ENCODE peak calls at places on chromosomes 6 and 20, in four cellular contexts. One of them, this sample, is unnamed.

GRCh38 chr20:57047281-57048026 is 219.0 kb downstream of the BMP7 start:
- DNase-seq in K562: peak
- DNase-seq in SK-N-SH: no peak
- DNase-seq in GM12878: no peak
- DNase-seq in this sample: peak

GRCh38 chr20:2865630-2866029 is 7.7 kb upstream of the PTPRA start:
- DNase-seq in K562: peak
- DNase-seq in SK-N-SH: no peak
- DNase-seq in GM12878: no peak
- DNase-seq in this sample: peak

GRCh38 chr20:35463455-35464300 is 8.3 kb downstream of the CEP250 start:
- DNase-seq in K562: peak
- DNase-seq in SK-N-SH: peak
- DNase-seq in GM12878: no peak
- DNase-seq in this sample: peak

GRCh38 chr6:27043244-27043643 is 204.3 kb upstream of the PRSS16 start:
- DNase-seq in K562: no peak
- DNase-seq in SK-N-SH: no peak
- DNase-seq in GM12878: no peak
- DNase-seq in this sample: no peak

GRCh38 chr6:83199865-83200230 is 6.7 kb downstream of the RWDD2A start:
- DNase-seq in K562: no peak
- DNase-seq in SK-N-SH: no peak
- DNase-seq in GM12878: no peak
- DNase-seq in this sample: no peak

GRCh38 chr6:141682391-141682790 is 450.3 kb upstream of the GJE1 start:
- DNase-seq in K562: no peak
- DNase-seq in SK-N-SH: no peak
- DNase-seq in GM12878: no peak
- DNase-seq in this sample: no peak

GRCh38 chr6:149433901-149434300 is 33.8 kb downstream of the SUMO4 start:
- DNase-seq in K562: no peak
- DNase-seq in SK-N-SH: no peak
- DNase-seq in GM12878: no peak
- DNase-seq in this sample: no peak

GRCh38 chr6:85192186-85192585 is 257.7 kb upstream of the NT5E start:
- DNase-seq in K562: no peak
- DNase-seq in SK-N-SH: no peak
- DNase-seq in GM12878: no peak
- DNase-seq in this sample: no peak

DNA sequence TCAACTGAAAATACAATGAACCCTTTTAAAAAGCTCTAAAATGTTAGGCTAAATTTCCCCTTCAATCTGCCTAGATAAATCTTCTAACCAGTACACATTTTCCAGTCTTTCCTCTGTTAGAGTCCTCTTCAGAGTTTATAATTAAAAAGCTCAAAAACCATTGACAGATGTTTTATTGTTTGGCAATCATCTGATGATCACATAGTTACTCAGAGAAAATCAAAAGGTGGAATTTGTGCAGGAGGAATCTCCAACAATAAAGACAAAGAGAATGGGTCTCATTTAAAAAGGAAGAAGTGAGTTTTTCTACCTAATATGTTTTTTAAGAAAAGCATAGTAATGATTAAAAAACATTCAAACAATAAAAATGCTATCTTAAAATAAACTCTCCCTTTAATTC is 3.1 kb downstream of the TRAPPC3L start:
- DNase-seq in K562: no peak
- DNase-seq in SK-N-SH: no peak
- DNase-seq in GM12878: no peak
- DNase-seq in this sample: no peak
- TF ChIP-seq FOXM1 in K562: no peak
- TF ChIP-seq FOXM1 in SK-N-SH: no peak
- TF ChIP-seq FOXM1 in GM12878: no peak
- TF ChIP-seq FOXM1 in this sample: no peak

DNA sequence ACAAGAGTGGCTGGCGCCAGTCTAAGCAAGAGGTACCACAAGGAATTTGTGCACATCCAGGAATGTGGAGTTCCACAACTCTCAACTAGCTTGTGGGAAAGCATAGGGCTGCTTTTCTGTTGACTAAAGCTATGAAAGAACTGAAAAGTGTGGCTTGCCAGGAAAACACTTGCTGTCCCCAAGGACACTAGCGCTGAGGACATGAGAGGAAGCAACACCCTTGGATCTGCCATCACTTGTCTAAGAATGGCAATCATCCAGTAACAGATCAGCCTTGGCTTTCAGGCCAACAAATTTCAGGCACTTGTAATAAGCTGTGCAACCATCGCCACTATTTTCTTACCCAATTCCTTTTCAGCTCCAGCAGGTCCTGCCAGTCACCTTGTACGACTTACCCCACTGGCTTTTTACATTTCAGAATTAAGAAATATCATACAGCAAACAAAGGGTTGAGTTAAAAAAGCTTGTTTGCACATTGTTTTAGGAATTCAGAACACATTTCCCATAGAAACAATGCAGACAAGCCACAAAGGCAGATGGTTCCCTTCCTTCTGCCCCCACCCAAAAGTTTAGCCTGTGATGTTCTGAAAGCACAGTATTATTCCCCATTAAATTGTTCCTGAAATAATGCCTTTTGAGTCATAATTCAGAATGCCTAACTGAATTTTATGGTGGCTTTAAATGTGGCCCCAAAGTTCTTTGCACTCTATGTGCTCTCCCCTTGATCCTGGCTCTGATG is 57.9 kb upstream of the SSTR4 start:
- DNase-seq in K562: no peak
- DNase-seq in SK-N-SH: no peak
- DNase-seq in GM12878: no peak
- DNase-seq in this sample: no peak
- TF ChIP-seq FOXM1 in K562: no peak
- TF ChIP-seq FOXM1 in SK-N-SH: no peak
- TF ChIP-seq FOXM1 in GM12878: no peak
- TF ChIP-seq FOXM1 in this sample: no peak

DNA sequence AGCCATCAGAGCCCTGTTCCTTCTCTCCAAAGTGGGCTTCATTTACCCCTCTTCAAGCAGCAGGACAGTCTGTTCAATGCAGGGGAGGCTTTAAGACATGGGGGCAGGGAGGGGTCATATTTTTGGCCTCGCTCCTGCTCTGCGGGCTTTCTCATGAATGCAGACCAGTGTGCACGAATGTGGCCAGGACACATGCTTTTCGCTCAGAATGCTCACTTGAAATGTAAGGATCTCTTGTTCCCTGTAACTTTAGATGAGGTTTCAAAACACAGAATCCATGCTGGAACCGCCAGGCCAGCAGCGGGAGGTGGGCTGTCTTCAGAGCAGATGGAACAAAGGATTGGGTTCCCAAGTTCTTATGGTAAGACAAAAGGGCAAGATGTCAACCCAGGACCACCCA is 78.4 kb upstream of the AKAP12 start:
- DNase-seq in K562: no peak
- DNase-seq in SK-N-SH: no peak
- DNase-seq in GM12878: no peak
- DNase-seq in this sample: no peak
- TF ChIP-seq FOXM1 in K562: no peak
- TF ChIP-seq FOXM1 in SK-N-SH: no peak
- TF ChIP-seq FOXM1 in GM12878: no peak
- TF ChIP-seq FOXM1 in this sample: no peak

DNA sequence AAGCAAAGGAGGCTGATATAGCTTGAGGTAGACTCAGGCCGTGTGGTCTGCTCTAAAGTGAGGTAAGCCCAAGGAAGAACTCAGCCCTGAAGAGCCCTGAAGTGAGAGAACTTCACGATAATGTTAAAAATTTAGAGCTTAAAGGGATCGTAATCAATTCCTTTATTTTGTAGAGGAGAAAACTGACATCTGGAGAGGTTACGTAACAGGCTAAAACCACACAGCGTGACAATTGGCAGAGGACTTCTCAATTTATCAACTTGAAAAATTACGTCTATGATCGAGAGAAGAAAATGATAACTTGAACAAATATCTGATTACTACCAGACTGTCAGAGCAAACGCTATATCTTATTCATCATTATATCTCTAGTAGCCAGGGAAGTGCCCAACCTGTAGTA is 121.8 kb upstream of the FOXO3 start:
- DNase-seq in K562: no peak
- DNase-seq in SK-N-SH: no peak
- DNase-seq in GM12878: no peak
- DNase-seq in this sample: no peak
- TF ChIP-seq FOXM1 in K562: no peak
- TF ChIP-seq FOXM1 in SK-N-SH: no peak
- TF ChIP-seq FOXM1 in GM12878: no peak
- TF ChIP-seq FOXM1 in this sample: no peak

DNA sequence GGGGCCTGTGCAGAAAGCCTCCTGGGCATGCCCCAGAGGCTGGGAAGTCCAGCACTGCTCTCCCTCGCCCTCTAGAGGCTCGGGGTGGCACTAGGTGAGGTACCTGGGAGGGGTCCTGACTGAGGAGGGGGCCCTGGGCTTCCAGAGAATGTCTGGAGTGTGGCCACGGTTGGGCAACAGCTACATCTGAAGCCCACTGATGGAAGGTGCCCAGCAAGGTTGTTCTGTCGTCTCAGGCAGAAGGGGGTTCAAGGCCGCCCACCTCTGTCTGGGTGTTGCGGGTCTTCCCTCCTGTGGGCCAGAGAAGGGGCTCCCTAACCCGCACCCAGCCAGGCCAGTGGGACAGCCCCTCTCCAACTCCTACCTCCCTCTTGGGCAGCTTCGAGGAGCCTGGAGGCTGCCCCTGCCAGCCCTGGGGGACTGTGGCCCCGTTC is 11.4 kb upstream of the VEGFA start:
- DNase-seq in K562: peak
- DNase-seq in SK-N-SH: peak
- DNase-seq in GM12878: no peak
- DNase-seq in this sample: peak
- TF ChIP-seq FOXM1 in K562: no peak
- TF ChIP-seq FOXM1 in SK-N-SH: no peak
- TF ChIP-seq FOXM1 in GM12878: no peak
- TF ChIP-seq FOXM1 in this sample: peak

DNA sequence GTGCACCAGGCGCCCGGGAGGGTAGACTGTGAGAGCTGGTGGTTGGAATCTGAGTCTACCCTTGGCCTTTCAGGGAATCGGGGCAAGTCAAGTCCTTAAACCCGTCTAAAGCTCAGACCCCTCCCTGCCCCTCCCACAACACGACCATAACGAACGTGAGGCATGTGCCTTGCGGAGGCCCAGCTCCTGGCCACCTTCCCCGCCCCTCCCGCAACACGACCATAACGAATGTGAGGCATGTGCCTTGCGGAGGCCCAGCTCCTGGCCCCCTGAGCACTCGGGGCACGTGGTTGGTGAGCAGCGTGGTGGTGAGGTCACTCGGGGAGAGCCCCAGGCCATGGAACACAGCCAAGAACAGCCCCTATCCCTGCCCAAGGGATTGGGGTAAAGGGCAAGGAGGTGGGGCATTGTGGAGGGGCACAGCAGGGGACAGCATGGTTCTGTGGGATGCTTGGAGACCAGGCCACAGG is 132.2 kb downstream of the TAF4 start:
- DNase-seq in K562: no peak
- DNase-seq in SK-N-SH: no peak
- DNase-seq in GM12878: no peak
- DNase-seq in this sample: no peak
- TF ChIP-seq FOXM1 in K562: no peak
- TF ChIP-seq FOXM1 in SK-N-SH: no peak
- TF ChIP-seq FOXM1 in GM12878: no peak
- TF ChIP-seq FOXM1 in this sample: no peak

DNA sequence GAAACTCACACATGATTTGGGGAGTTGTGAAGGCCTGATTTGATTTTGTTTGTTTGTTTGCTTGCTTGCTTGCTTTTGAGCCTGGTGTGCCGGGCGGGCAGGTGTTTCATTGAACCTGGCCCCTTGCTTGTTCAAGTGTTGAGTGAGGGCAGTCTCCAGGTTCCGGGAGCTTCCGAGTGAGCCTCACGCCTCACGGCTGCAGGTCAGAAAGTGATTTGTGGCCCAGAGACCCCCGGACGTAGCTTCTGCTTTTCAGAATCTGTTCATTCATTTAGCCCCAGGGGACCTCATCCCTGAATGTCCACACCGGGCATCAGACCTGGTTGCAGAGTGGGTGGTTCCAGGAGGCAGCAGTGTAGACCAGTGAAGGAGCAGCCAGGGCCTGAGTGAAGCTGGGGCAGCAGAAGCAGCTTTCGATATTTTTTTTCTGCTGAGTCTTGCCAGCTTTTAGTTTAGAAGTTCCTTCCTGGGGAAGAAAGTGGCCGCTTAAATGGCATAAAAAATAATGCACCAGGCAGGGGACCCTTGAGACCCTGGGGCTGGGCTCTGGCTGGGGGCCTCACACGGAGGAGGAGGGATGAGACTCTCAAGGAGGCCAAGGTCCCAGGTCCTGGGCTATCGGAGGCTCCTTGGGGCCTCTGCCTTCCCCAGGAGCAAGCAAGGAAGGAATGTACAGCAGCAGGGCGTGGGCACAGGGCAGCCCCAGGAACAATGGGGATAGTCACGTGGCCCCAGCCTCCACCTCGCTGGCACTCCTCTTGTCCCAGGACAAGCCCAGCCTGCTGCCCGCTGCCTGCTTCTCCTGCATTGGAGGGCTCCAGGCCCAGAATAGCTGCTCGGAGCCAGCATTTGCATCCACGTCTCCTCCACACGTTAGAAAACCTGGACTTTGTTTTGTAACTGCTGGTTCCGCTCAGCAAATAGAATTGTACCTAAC is 89.2 kb upstream of the BHLHE23 start:
- DNase-seq in K562: no peak
- DNase-seq in SK-N-SH: no peak
- DNase-seq in GM12878: no peak
- DNase-seq in this sample: no peak
- TF ChIP-seq FOXM1 in K562: no peak
- TF ChIP-seq FOXM1 in SK-N-SH: no peak
- TF ChIP-seq FOXM1 in GM12878: no peak
- TF ChIP-seq FOXM1 in this sample: no peak

GRCh38 chr6:30500421-30501069 is 11.2 kb downstream of the HLA-E start:
- DNase-seq in K562: peak
- DNase-seq in SK-N-SH: no peak
- DNase-seq in GM12878: no peak
- DNase-seq in this sample: no peak
- TF ChIP-seq FOXM1 in K562: no peak
- TF ChIP-seq FOXM1 in SK-N-SH: no peak
- TF ChIP-seq FOXM1 in GM12878: no peak
- TF ChIP-seq FOXM1 in this sample: no peak